ENCODE peak calls at places on chromosomes 3 and 15, in five cellular contexts. P is NCI-H748 treated with DMSO at 0.1 percent for 48 hours, A is M059J, S is GM23338, I is aorta. W is an unnamed sample.

GRCh38 chr3:29137601-29138000 is 143.3 kb upstream of the RBMS3 start:
- DNase-seq in P (no peak), A (peak; percentile 2), S (no peak), I (no peak), W (no peak)

GRCh38 chr3:183527421-183527979 is 28.0 kb downstream of the KLHL6 start:
- DNase-seq in P (no peak), A (no peak), S (no peak), I (no peak), W (no peak)

GRCh38 chr3:70737656-70738309 is 425.3 kb upstream of the MDFIC2 start:
- DNase-seq in P (peak; percentile 60), A (no peak), S (no peak), I (no peak), W (no peak)

GRCh38 chr15:65072617-65073016 is 3.9 kb upstream of the KBTBD13 start:
- DNase-seq in P (no peak), A (no peak), S (no peak), I (peak; percentile 9), W (no peak)

GRCh38 chr15:94670436-94671034 is 439.2 kb downstream of the MCTP2 start:
- DNase-seq in P (peak; percentile 48), A (peak; percentile 32), S (peak; percentile 57), I (no peak), W (no peak)

GRCh38 chr15:60649845-60650548 is 171.1 kb upstream of the ICE2 start:
- DNase-seq in P (no peak), A (no peak), S (peak; percentile 74), I (no peak), W (no peak)

GRCh38 chr3:127753898-127754410 is 68.4 kb downstream of the MGLL start:
- DNase-seq in P (no peak), A (no peak), S (no peak), I (peak; percentile 64), W (no peak)

GRCh38 chr3:52002768-52003167 is 7.1 kb upstream of the RPL29 start:
- DNase-seq in P (no peak), A (no peak), S (no peak), I (no peak), W (no peak)

GRCh38 chr3:149397528-149397927 is 20.1 kb upstream of the TM4SF1 start:
- DNase-seq in P (no peak), A (no peak), S (no peak), I (no peak), W (no peak)

GRCh38 chr15:61383421-61383820 is 154.3 kb upstream of the RORA start:
- DNase-seq in P (no peak), A (no peak), S (no peak), I (no peak), W (no peak)